ENCODE peak calls at places on chromosomes 11 and 22, in five cellular contexts. One of them, this sample, is unnamed.

GRCh38 chr11:37409124-37409523 is 811.1 kb upstream of the RAG2 start:
- DNase-seq in fibroblast of the conjunctiva: no peak
- DNase-seq in naive thymus-derived CD8-positive, alpha-beta T cell: no peak
- DNase-seq in stimulated activated CD4-positive, alpha-beta T cell treated with anti-CD3 and anti-CD28 coated beads, Interleukin-1b, Interleukin-23, amount 100 ng/mL, for 24 hours: no peak
- DNase-seq in amniotic stem cell: no peak
- DNase-seq in this sample: no peak

GRCh38 chr11:85379066-85379465 is 248.1 kb downstream of the DLG2 start:
- DNase-seq in fibroblast of the conjunctiva: no peak
- DNase-seq in stimulated activated CD4-positive, alpha-beta T cell treated with anti-CD3 and anti-CD28 coated beads, Interleukin-1b, Interleukin-23, amount 100 ng/mL, for 24 hours: no peak
- DNase-seq in amniotic stem cell: no peak
- DNase-seq in naive thymus-derived CD8-positive, alpha-beta T cell: no peak
- DNase-seq in this sample: no peak

GRCh38 chr11:27411330-27411729 is 48.3 kb upstream of the CCDC34 start:
- DNase-seq in stimulated activated CD4-positive, alpha-beta T cell treated with anti-CD3 and anti-CD28 coated beads, Interleukin-1b, Interleukin-23, amount 100 ng/mL, for 24 hours: no peak
- DNase-seq in fibroblast of the conjunctiva: no peak
- DNase-seq in amniotic stem cell: no peak
- DNase-seq in naive thymus-derived CD8-positive, alpha-beta T cell: no peak
- DNase-seq in this sample: no peak

GRCh38 chr22:42688914-42689275 is 31.8 kb downstream of the A4GALT start:
- DNase-seq in naive thymus-derived CD8-positive, alpha-beta T cell: no peak
- DNase-seq in stimulated activated CD4-positive, alpha-beta T cell treated with anti-CD3 and anti-CD28 coated beads, Interleukin-1b, Interleukin-23, amount 100 ng/mL, for 24 hours: no peak
- DNase-seq in amniotic stem cell: no peak
- DNase-seq in fibroblast of the conjunctiva: no peak
- DNase-seq in this sample: no peak

GRCh38 chr11:59141673-59142460 is 789 bp upstream of the FAM111A start:
- DNase-seq in naive thymus-derived CD8-positive, alpha-beta T cell: no peak
- DNase-seq in stimulated activated CD4-positive, alpha-beta T cell treated with anti-CD3 and anti-CD28 coated beads, Interleukin-1b, Interleukin-23, amount 100 ng/mL, for 24 hours: no peak
- DNase-seq in amniotic stem cell: peak; percentile 13
- DNase-seq in fibroblast of the conjunctiva: no peak
- DNase-seq in this sample: no peak

GRCh38 chr11:66325140-66325754 is 8.4 kb upstream of the CD248 start:
- DNase-seq in fibroblast of the conjunctiva: no peak
- DNase-seq in amniotic stem cell: no peak
- DNase-seq in stimulated activated CD4-positive, alpha-beta T cell treated with anti-CD3 and anti-CD28 coated beads, Interleukin-1b, Interleukin-23, amount 100 ng/mL, for 24 hours: no peak
- DNase-seq in naive thymus-derived CD8-positive, alpha-beta T cell: no peak
- DNase-seq in this sample: no peak

GRCh38 chr22:45549739-45550138 is 47.1 kb downstream of the FBLN1 start:
- DNase-seq in fibroblast of the conjunctiva: no peak
- DNase-seq in naive thymus-derived CD8-positive, alpha-beta T cell: no peak
- DNase-seq in stimulated activated CD4-positive, alpha-beta T cell treated with anti-CD3 and anti-CD28 coated beads, Interleukin-1b, Interleukin-23, amount 100 ng/mL, for 24 hours: no peak
- DNase-seq in amniotic stem cell: no peak
- DNase-seq in this sample: no peak

GRCh38 chr11:67118801-67119576 is at the start of gene KDM2A:
- DNase-seq in stimulated activated CD4-positive, alpha-beta T cell treated with anti-CD3 and anti-CD28 coated beads, Interleukin-1b, Interleukin-23, amount 100 ng/mL, for 24 hours: peak; percentile 99
- DNase-seq in naive thymus-derived CD8-positive, alpha-beta T cell: peak; percentile 84
- DNase-seq in fibroblast of the conjunctiva: peak; percentile 99
- DNase-seq in amniotic stem cell: peak; percentile 99
- DNase-seq in this sample: peak; percentile 98

GRCh38 chr22:34966980-34967379 is 99.0 kb upstream of the ISX start:
- DNase-seq in naive thymus-derived CD8-positive, alpha-beta T cell: no peak
- DNase-seq in fibroblast of the conjunctiva: no peak
- DNase-seq in amniotic stem cell: peak; percentile 31
- DNase-seq in stimulated activated CD4-positive, alpha-beta T cell treated with anti-CD3 and anti-CD28 coated beads, Interleukin-1b, Interleukin-23, amount 100 ng/mL, for 24 hours: no peak
- DNase-seq in this sample: no peak

GRCh38 chr22:44399906-44400762 is 87.4 kb upstream of the SHISAL1 start:
- DNase-seq in fibroblast of the conjunctiva: no peak
- DNase-seq in stimulated activated CD4-positive, alpha-beta T cell treated with anti-CD3 and anti-CD28 coated beads, Interleukin-1b, Interleukin-23, amount 100 ng/mL, for 24 hours: no peak
- DNase-seq in naive thymus-derived CD8-positive, alpha-beta T cell: no peak
- DNase-seq in amniotic stem cell: no peak
- DNase-seq in this sample: no peak

GRCh38 chr11:36030707-36031365 is 87.0 kb downstream of the LDLRAD3 start:
- DNase-seq in stimulated activated CD4-positive, alpha-beta T cell treated with anti-CD3 and anti-CD28 coated beads, Interleukin-1b, Interleukin-23, amount 100 ng/mL, for 24 hours: no peak
- DNase-seq in amniotic stem cell: no peak
- DNase-seq in fibroblast of the conjunctiva: peak; percentile 71
- DNase-seq in naive thymus-derived CD8-positive, alpha-beta T cell: no peak
- DNase-seq in this sample: no peak

GRCh38 chr11:88521354-88522310 is 184.1 kb upstream of the CTSC start:
- DNase-seq in stimulated activated CD4-positive, alpha-beta T cell treated with anti-CD3 and anti-CD28 coated beads, Interleukin-1b, Interleukin-23, amount 100 ng/mL, for 24 hours: no peak
- DNase-seq in amniotic stem cell: no peak
- DNase-seq in fibroblast of the conjunctiva: no peak
- DNase-seq in naive thymus-derived CD8-positive, alpha-beta T cell: no peak
- DNase-seq in this sample: no peak

GRCh38 chr22:38414009-38414395 is 41.0 kb downstream of the KCNJ4 start:
- DNase-seq in naive thymus-derived CD8-positive, alpha-beta T cell: no peak
- DNase-seq in stimulated activated CD4-positive, alpha-beta T cell treated with anti-CD3 and anti-CD28 coated beads, Interleukin-1b, Interleukin-23, amount 100 ng/mL, for 24 hours: no peak
- DNase-seq in fibroblast of the conjunctiva: no peak
- DNase-seq in amniotic stem cell: no peak
- DNase-seq in this sample: no peak

GRCh38 chr11:16811136-16812020 is 72.9 kb downstream of the C11orf58 start:
- DNase-seq in fibroblast of the conjunctiva: no peak
- DNase-seq in stimulated activated CD4-positive, alpha-beta T cell treated with anti-CD3 and anti-CD28 coated beads, Interleukin-1b, Interleukin-23, amount 100 ng/mL, for 24 hours: no peak
- DNase-seq in naive thymus-derived CD8-positive, alpha-beta T cell: no peak
- DNase-seq in amniotic stem cell: no peak
- DNase-seq in this sample: no peak

GRCh38 chr11:111474432-111474831 is 37.8 kb downstream of the BTG4 start:
- DNase-seq in naive thymus-derived CD8-positive, alpha-beta T cell: no peak
- DNase-seq in amniotic stem cell: no peak
- DNase-seq in stimulated activated CD4-positive, alpha-beta T cell treated with anti-CD3 and anti-CD28 coated beads, Interleukin-1b, Interleukin-23, amount 100 ng/mL, for 24 hours: no peak
- DNase-seq in fibroblast of the conjunctiva: no peak
- DNase-seq in this sample: no peak

GRCh38 chr22:36386900-36387663 is 685 bp downstream of the MYH9 start:
- DNase-seq in naive thymus-derived CD8-positive, alpha-beta T cell: peak; percentile 40
- DNase-seq in amniotic stem cell: no peak
- DNase-seq in stimulated activated CD4-positive, alpha-beta T cell treated with anti-CD3 and anti-CD28 coated beads, Interleukin-1b, Interleukin-23, amount 100 ng/mL, for 24 hours: no peak
- DNase-seq in fibroblast of the conjunctiva: no peak
- DNase-seq in this sample: peak; percentile 55

GRCh38 chr22:49381595-49382450 is 445.9 kb downstream of the BRD1 start:
- DNase-seq in stimulated activated CD4-positive, alpha-beta T cell treated with anti-CD3 and anti-CD28 coated beads, Interleukin-1b, Interleukin-23, amount 100 ng/mL, for 24 hours: no peak
- DNase-seq in amniotic stem cell: no peak
- DNase-seq in naive thymus-derived CD8-positive, alpha-beta T cell: no peak
- DNase-seq in fibroblast of the conjunctiva: no peak
- DNase-seq in this sample: no peak